ENCODE peak calls at places on chromosome 12, in ten cellular contexts. One of them, this sample, is unnamed.

GRCh38 chr12:100564090-100564489 is 9.4 kb upstream of the GAS2L3 start:
- DNase-seq in activated naive CD4-positive, alpha-beta T cell: no peak
- DNase-seq in mesenteric fat pad: no peak
- DNase-seq in D341Med: no peak
- DNase-seq in activated T-cell treated with anti-CD3 and anti-CD28 coated beads for 1 hour: no peak
- DNase-seq in T-helper 9 cell: no peak
- DNase-seq in mucosa of descending colon: no peak
- DNase-seq in B cell: no peak
- DNase-seq in GM04503: no peak
- DNase-seq in cardiac fibroblast: peak; percentile 49
- DNase-seq in this sample: no peak

GRCh38 chr12:34106172-34106571 is 83.9 kb downstream of the ALG10 start:
- DNase-seq in mucosa of descending colon: no peak
- DNase-seq in D341Med: no peak
- DNase-seq in activated T-cell treated with anti-CD3 and anti-CD28 coated beads for 1 hour: no peak
- DNase-seq in T-helper 9 cell: no peak
- DNase-seq in activated naive CD4-positive, alpha-beta T cell: no peak
- DNase-seq in mesenteric fat pad: no peak
- DNase-seq in B cell: no peak
- DNase-seq in GM04503: no peak
- DNase-seq in cardiac fibroblast: no peak
- DNase-seq in this sample: no peak

GRCh38 chr12:2064078-2064507 is 11.3 kb downstream of the CACNA1C start:
- DNase-seq in mucosa of descending colon: no peak
- DNase-seq in B cell: no peak
- DNase-seq in T-helper 9 cell: no peak
- DNase-seq in D341Med: no peak
- DNase-seq in cardiac fibroblast: peak; percentile 47
- DNase-seq in activated naive CD4-positive, alpha-beta T cell: no peak
- DNase-seq in GM04503: no peak
- DNase-seq in activated T-cell treated with anti-CD3 and anti-CD28 coated beads for 1 hour: no peak
- DNase-seq in mesenteric fat pad: no peak
- DNase-seq in this sample: peak; percentile 13

GRCh38 chr12:10385181-10385613 is 4.6 kb downstream of the KLRK1 start:
- DNase-seq in mucosa of descending colon: no peak
- DNase-seq in cardiac fibroblast: peak; percentile 91
- DNase-seq in mesenteric fat pad: no peak
- DNase-seq in D341Med: no peak
- DNase-seq in B cell: no peak
- DNase-seq in T-helper 9 cell: no peak
- DNase-seq in GM04503: peak; percentile 66
- DNase-seq in activated naive CD4-positive, alpha-beta T cell: no peak
- DNase-seq in activated T-cell treated with anti-CD3 and anti-CD28 coated beads for 1 hour: no peak
- DNase-seq in this sample: no peak

GRCh38 chr12:12890815-12891645 is at the start of gene GPRC5A:
- DNase-seq in B cell: peak; percentile 35
- DNase-seq in GM04503: peak; percentile 88
- DNase-seq in D341Med: peak; percentile 71
- DNase-seq in activated naive CD4-positive, alpha-beta T cell: no peak
- DNase-seq in mucosa of descending colon: peak; percentile 92
- DNase-seq in T-helper 9 cell: no peak
- DNase-seq in cardiac fibroblast: peak; percentile 96
- DNase-seq in mesenteric fat pad: peak; percentile 95
- DNase-seq in activated T-cell treated with anti-CD3 and anti-CD28 coated beads for 1 hour: peak; percentile 10
- DNase-seq in this sample: peak; percentile 11

GRCh38 chr12:81208193-81208946 is 130.5 kb downstream of the ACSS3 start:
- DNase-seq in B cell: no peak
- DNase-seq in mucosa of descending colon: no peak
- DNase-seq in T-helper 9 cell: no peak
- DNase-seq in activated T-cell treated with anti-CD3 and anti-CD28 coated beads for 1 hour: no peak
- DNase-seq in mesenteric fat pad: no peak
- DNase-seq in cardiac fibroblast: peak; percentile 23
- DNase-seq in activated naive CD4-positive, alpha-beta T cell: no peak
- DNase-seq in D341Med: no peak
- DNase-seq in GM04503: no peak
- DNase-seq in this sample: no peak

GRCh38 chr12:112869778-112870177 is 37.0 kb upstream of the OAS1 start:
- DNase-seq in activated T-cell treated with anti-CD3 and anti-CD28 coated beads for 1 hour: no peak
- DNase-seq in cardiac fibroblast: no peak
- DNase-seq in activated naive CD4-positive, alpha-beta T cell: no peak
- DNase-seq in mucosa of descending colon: no peak
- DNase-seq in D341Med: no peak
- DNase-seq in B cell: no peak
- DNase-seq in GM04503: no peak
- DNase-seq in mesenteric fat pad: no peak
- DNase-seq in T-helper 9 cell: no peak
- DNase-seq in this sample: no peak

GRCh38 chr12:131831635-131832041 is 3.4 kb downstream of the MMP17 start:
- DNase-seq in D341Med: peak; percentile 74
- DNase-seq in GM04503: peak; percentile 42
- DNase-seq in T-helper 9 cell: no peak
- DNase-seq in activated naive CD4-positive, alpha-beta T cell: no peak
- DNase-seq in B cell: no peak
- DNase-seq in mesenteric fat pad: no peak
- DNase-seq in mucosa of descending colon: no peak
- DNase-seq in cardiac fibroblast: peak; percentile 77
- DNase-seq in activated T-cell treated with anti-CD3 and anti-CD28 coated beads for 1 hour: no peak
- DNase-seq in this sample: no peak

GRCh38 chr12:110502449-110502738 is 263 bp downstream of the RAD9B start:
- DNase-seq in activated naive CD4-positive, alpha-beta T cell: no peak
- DNase-seq in activated T-cell treated with anti-CD3 and anti-CD28 coated beads for 1 hour: no peak
- DNase-seq in GM04503: no peak
- DNase-seq in mucosa of descending colon: no peak
- DNase-seq in mesenteric fat pad: no peak
- DNase-seq in B cell: no peak
- DNase-seq in T-helper 9 cell: no peak
- DNase-seq in cardiac fibroblast: no peak
- DNase-seq in D341Med: no peak
- DNase-seq in this sample: no peak

GRCh38 chr12:124592050-124592449 is 24.6 kb upstream of the NCOR2 start:
- DNase-seq in GM04503: peak; percentile 31
- DNase-seq in D341Med: no peak
- DNase-seq in T-helper 9 cell: no peak
- DNase-seq in mesenteric fat pad: no peak
- DNase-seq in activated T-cell treated with anti-CD3 and anti-CD28 coated beads for 1 hour: no peak
- DNase-seq in cardiac fibroblast: peak; percentile 85
- DNase-seq in mucosa of descending colon: no peak
- DNase-seq in activated naive CD4-positive, alpha-beta T cell: no peak
- DNase-seq in B cell: no peak
- DNase-seq in this sample: no peak

GRCh38 chr12:131087302-131087818 is 133.7 kb downstream of the ADGRD1 start:
- DNase-seq in T-helper 9 cell: no peak
- DNase-seq in activated T-cell treated with anti-CD3 and anti-CD28 coated beads for 1 hour: no peak
- DNase-seq in B cell: no peak
- DNase-seq in mucosa of descending colon: peak; percentile 33
- DNase-seq in activated naive CD4-positive, alpha-beta T cell: no peak
- DNase-seq in mesenteric fat pad: peak; percentile 89
- DNase-seq in cardiac fibroblast: no peak
- DNase-seq in GM04503: no peak
- DNase-seq in D341Med: peak; percentile 18
- DNase-seq in this sample: no peak

GRCh38 chr12:15693233-15693911 is 95.8 kb downstream of the EPS8 start:
- DNase-seq in GM04503: no peak
- DNase-seq in D341Med: no peak
- DNase-seq in mucosa of descending colon: no peak
- DNase-seq in activated T-cell treated with anti-CD3 and anti-CD28 coated beads for 1 hour: no peak
- DNase-seq in B cell: no peak
- DNase-seq in mesenteric fat pad: no peak
- DNase-seq in activated naive CD4-positive, alpha-beta T cell: no peak
- DNase-seq in cardiac fibroblast: peak; percentile 73
- DNase-seq in T-helper 9 cell: no peak
- DNase-seq in this sample: no peak

GRCh38 chr12:47954058-47954457 is 9.3 kb upstream of the TMEM106C start:
- DNase-seq in activated naive CD4-positive, alpha-beta T cell: no peak
- DNase-seq in B cell: no peak
- DNase-seq in mucosa of descending colon: no peak
- DNase-seq in T-helper 9 cell: no peak
- DNase-seq in cardiac fibroblast: no peak
- DNase-seq in mesenteric fat pad: no peak
- DNase-seq in GM04503: no peak
- DNase-seq in D341Med: no peak
- DNase-seq in activated T-cell treated with anti-CD3 and anti-CD28 coated beads for 1 hour: no peak
- DNase-seq in this sample: no peak

GRCh38 chr12:77608157-77608755 is 222.4 kb upstream of the NAV3 start:
- DNase-seq in activated T-cell treated with anti-CD3 and anti-CD28 coated beads for 1 hour: no peak
- DNase-seq in T-helper 9 cell: no peak
- DNase-seq in activated naive CD4-positive, alpha-beta T cell: no peak
- DNase-seq in mucosa of descending colon: no peak
- DNase-seq in GM04503: peak; percentile 15
- DNase-seq in D341Med: no peak
- DNase-seq in cardiac fibroblast: no peak
- DNase-seq in mesenteric fat pad: no peak
- DNase-seq in B cell: no peak
- DNase-seq in this sample: no peak

GRCh38 chr12:108985750-108986149 is 35.1 kb downstream of the SVOP start:
- DNase-seq in B cell: no peak
- DNase-seq in mucosa of descending colon: no peak
- DNase-seq in activated naive CD4-positive, alpha-beta T cell: no peak
- DNase-seq in T-helper 9 cell: no peak
- DNase-seq in activated T-cell treated with anti-CD3 and anti-CD28 coated beads for 1 hour: no peak
- DNase-seq in GM04503: no peak
- DNase-seq in D341Med: no peak
- DNase-seq in cardiac fibroblast: no peak
- DNase-seq in mesenteric fat pad: no peak
- DNase-seq in this sample: no peak

GRCh38 chr12:8603858-8604257 is 8.8 kb downstream of the AICDA start:
- DNase-seq in GM04503: no peak
- DNase-seq in mucosa of descending colon: no peak
- DNase-seq in mesenteric fat pad: no peak
- DNase-seq in D341Med: no peak
- DNase-seq in cardiac fibroblast: no peak
- DNase-seq in T-helper 9 cell: no peak
- DNase-seq in activated T-cell treated with anti-CD3 and anti-CD28 coated beads for 1 hour: no peak
- DNase-seq in activated naive CD4-positive, alpha-beta T cell: no peak
- DNase-seq in B cell: no peak
- DNase-seq in this sample: no peak

GRCh38 chr12:112837629-112838191 is 46.2 kb downstream of the RPH3A start:
- DNase-seq in B cell: no peak
- DNase-seq in activated T-cell treated with anti-CD3 and anti-CD28 coated beads for 1 hour: no peak
- DNase-seq in activated naive CD4-positive, alpha-beta T cell: no peak
- DNase-seq in GM04503: no peak
- DNase-seq in T-helper 9 cell: no peak
- DNase-seq in D341Med: no peak
- DNase-seq in mucosa of descending colon: no peak
- DNase-seq in mesenteric fat pad: no peak
- DNase-seq in cardiac fibroblast: peak; percentile 80
- DNase-seq in this sample: no peak

This sample was measured in central memory CD4-positive, alpha-beta T cell.